ENCODE peak calls at places on chromosomes 5 and 9, in eight cellular contexts. T is tibial artery, W is retinal pigment epithelial cell, L is upper lobe of right lung, V is RWPE2, Z is H9, X is pancreas, P is activated B cell treated with CpG ODN at 0.5 μM for 24 hours. C is an unnamed sample.

GRCh38 chr9:21964925-21965385 is 29.2 kb downstream of the CDKN2A start:
- DNase-seq in T (no peak), W (peak), L (peak), V (no peak), Z (peak), X (peak), P (peak), C (peak)

GRCh38 chr9:107546859-107547258 is 57.3 kb upstream of the KLF4 start:
- DNase-seq in T (no peak), W (no peak), L (no peak), V (no peak), Z (no peak), X (peak), P (no peak), C (no peak)

GRCh38 chr5:94432499-94432898 is 185.9 kb downstream of the KIAA0825 start:
- DNase-seq in T (no peak), W (no peak), L (no peak), V (no peak), Z (no peak), X (peak), P (no peak), C (no peak)

GRCh38 chr5:55421074-55421529 is 113.3 kb downstream of the MTREX start:
- DNase-seq in T (no peak), W (no peak), L (no peak), V (no peak), Z (no peak), X (no peak), P (no peak), C (no peak)

GRCh38 chr5:92899611-92900010 is 681.4 kb downstream of the NR2F1-AS1 start:
- DNase-seq in T (no peak), W (no peak), L (no peak), V (no peak), Z (no peak), X (no peak), P (no peak), C (no peak)

GRCh38 chr5:67047180-67047579 is 149.4 kb downstream of the CD180 start:
- DNase-seq in T (peak), W (no peak), L (no peak), V (no peak), Z (no peak), X (peak), P (no peak), C (no peak)

GRCh38 chr9:104539275-104539674 is 2.6 kb upstream of the OR13C3 start:
- DNase-seq in T (no peak), W (no peak), L (no peak), V (no peak), Z (no peak), X (no peak), P (no peak), C (no peak)

GRCh38 chr9:27162045-27162444 is 53.0 kb downstream of the TEK start:
- DNase-seq in T (no peak), W (no peak), L (no peak), V (no peak), Z (no peak), X (no peak), P (no peak), C (no peak)

GRCh38 chr5:3348576-3349535 is 246.8 kb upstream of the IRX1 start:
- DNase-seq in T (no peak), W (no peak), L (no peak), V (peak), Z (peak), X (no peak), P (no peak), C (no peak)

GRCh38 chr9:124491049-124491975 is 15.9 kb downstream of the NR5A1 start:
- DNase-seq in T (no peak), W (no peak), L (no peak), V (no peak), Z (no peak), X (no peak), P (no peak), C (no peak)

GRCh38 chr5:11903121-11903613 is 1.1 kb downstream of the CTNND2 start:
- DNase-seq in T (no peak), W (no peak), L (no peak), V (no peak), Z (peak), X (no peak), P (no peak), C (no peak)

GRCh38 chr5:125148076-125148475 is 401.6 kb upstream of the ZNF608 start:
- DNase-seq in T (no peak), W (no peak), L (no peak), V (no peak), Z (no peak), X (no peak), P (no peak), C (no peak)

GRCh38 chr5:97162045-97162444 is 19.6 kb upstream of the LIX1 start:
- DNase-seq in T (peak), W (peak), L (no peak), V (no peak), Z (peak), X (peak), P (no peak), C (no peak)

GRCh38 chr5:61744690-61745619 is 412.9 kb downstream of the ZSWIM6 start:
- DNase-seq in T (no peak), W (no peak), L (no peak), V (no peak), Z (no peak), X (no peak), P (no peak), C (no peak)

GRCh38 chr5:77301447-77301878 is 91.0 kb downstream of the PDE8B start:
- DNase-seq in T (no peak), W (no peak), L (no peak), V (no peak), Z (no peak), X (no peak), P (no peak), C (no peak)

GRCh38 chr5:170483701-170484458 is 19.9 kb upstream of the KCNIP1 start:
- DNase-seq in T (no peak), W (no peak), L (no peak), V (no peak), Z (peak), X (no peak), P (no peak), C (peak)

GRCh38 chr5:172623313-172623980 is 17.6 kb upstream of the NEURL1B start:
- DNase-seq in T (no peak), W (no peak), L (no peak), V (peak), Z (no peak), X (no peak), P (no peak), C (no peak)

GRCh38 chr9:69622664-69623063 is 49.5 kb downstream of the APBA1 start:
- DNase-seq in T (no peak), W (no peak), L (no peak), V (no peak), Z (no peak), X (no peak), P (no peak), C (no peak)

GRCh38 chr5:172185096-172185461 is 2.9 kb downstream of the STK10 start:
- DNase-seq in T (no peak), W (no peak), L (no peak), V (no peak), Z (no peak), X (no peak), P (no peak), C (no peak)

GRCh38 chr9:104386425-104387069 is 117.5 kb upstream of the OR13F1 start:
- DNase-seq in T (no peak), W (peak), L (no peak), V (no peak), Z (no peak), X (no peak), P (no peak), C (no peak)

GRCh38 chr9:94697972-94698581 is 28.4 kb upstream of the AOPEP start:
- DNase-seq in T (no peak), W (peak), L (no peak), V (no peak), Z (peak), X (no peak), P (no peak), C (no peak)

GRCh38 chr5:146484714-146485391 is 31.1 kb downstream of the GPR151 start:
- DNase-seq in T (no peak), W (no peak), L (no peak), V (no peak), Z (no peak), X (no peak), P (no peak), C (no peak)

GRCh38 chr9:105150991-105151685 is 93.3 kb upstream of the SLC44A1 start:
- DNase-seq in T (no peak), W (no peak), L (no peak), V (no peak), Z (no peak), X (no peak), P (no peak), C (no peak)

GRCh38 chr5:160957312-160957711 is 105.3 kb upstream of the ATP10B start:
- DNase-seq in T (no peak), W (no peak), L (no peak), V (no peak), Z (no peak), X (no peak), P (no peak), C (no peak)

GRCh38 chr5:129973716-129974426 is 69.6 kb downstream of the CHSY3 start:
- DNase-seq in T (no peak), W (peak), L (no peak), V (no peak), Z (no peak), X (no peak), P (no peak), C (no peak)

GRCh38 chr5:746258-746761 is 38.2 kb downstream of the ZDHHC11B start:
- DNase-seq in T (no peak), W (no peak), L (no peak), V (no peak), Z (peak), X (no peak), P (no peak), C (no peak)
- TF ChIP-seq CTCF in T (no peak), W (no peak), L (no peak), V (no peak), Z (peak), X (no peak), P (no peak), C (no peak)

GRCh38 chr5:142206801-142207200 is 98.2 kb downstream of the NDFIP1 start:
- DNase-seq in T (no peak), W (no peak), L (no peak), V (no peak), Z (no peak), X (no peak), P (no peak), C (no peak)
- TF ChIP-seq CTCF in T (no peak), W (peak), L (no peak), V (peak), Z (peak), X (no peak), P (no peak), C (no peak)

DNA sequence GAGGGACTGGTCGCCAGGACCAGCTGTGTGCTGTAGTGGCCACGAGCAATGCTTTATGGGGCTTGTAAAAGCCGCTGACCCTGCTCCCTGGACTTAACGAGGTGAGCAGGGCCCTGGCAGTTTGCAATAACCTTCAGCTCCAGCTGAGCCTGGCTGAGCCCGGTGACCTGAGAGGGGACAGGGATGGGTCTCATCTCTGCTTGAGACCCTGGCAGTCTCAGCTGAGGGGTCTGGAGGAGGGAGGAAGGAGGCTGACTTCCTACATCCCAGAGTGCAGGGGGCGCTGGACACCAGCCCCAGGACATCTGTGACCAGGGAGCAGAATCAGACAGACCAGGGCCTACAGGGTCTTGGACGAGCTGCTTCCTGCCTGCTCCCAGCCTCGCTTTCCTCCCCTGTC is 277.5 kb upstream of the MVB12B start:
- DNase-seq in T (no peak), W (no peak), L (no peak), V (no peak), Z (peak), X (no peak), P (no peak), C (no peak)
- TF ChIP-seq CTCF in T (no peak), W (no peak), L (no peak), V (no peak), Z (no peak), X (no peak), P (no peak), C (no peak)

DNA sequence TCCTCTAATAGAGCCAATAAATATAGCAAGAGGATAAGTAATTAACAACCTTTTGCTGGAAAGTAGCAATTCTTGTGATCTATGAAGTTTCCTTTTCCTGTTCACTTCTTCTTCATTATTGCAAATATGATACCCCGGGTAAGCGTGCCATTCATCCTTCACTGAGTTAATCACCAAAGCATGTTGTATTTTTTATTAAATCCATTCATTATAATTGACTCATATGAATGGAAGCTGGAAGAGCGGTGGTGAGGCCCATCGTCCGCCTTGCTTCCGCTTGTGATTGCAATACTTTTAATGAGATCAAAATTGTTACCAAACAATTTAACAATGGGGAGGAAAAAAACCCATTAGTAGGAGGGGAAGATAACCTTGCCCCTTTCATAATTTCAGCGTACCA is 39.2 kb downstream of the TTLL11 start:
- DNase-seq in T (no peak), W (peak), L (no peak), V (no peak), Z (no peak), X (no peak), P (no peak), C (no peak)
- TF ChIP-seq CTCF in T (no peak), W (no peak), L (no peak), V (no peak), Z (no peak), X (no peak), P (no peak), C (no peak)

C was measured in CD14-positive monocyte.